ENCODE peak calls at places on chromosomes 2 and 18, in seven cellular contexts. Y is CD4-positive, alpha-beta memory T cell; U is Karpas-422; F is A549; I is fibroblast of mammary gland; P is breast epithelium; N is AG10803. L is an unnamed sample.

GRCh38 chr2:59068255-59068654 is 827.1 kb upstream of the FANCL start:
- DNase-seq in I (no peak), U (no peak), Y (no peak), P (no peak), N (no peak), F (no peak), L (no peak)

GRCh38 chr2:29241955-29242565 is 126.8 kb downstream of the CLIP4 start:
- DNase-seq in N (no peak), Y (no peak), I (no peak), P (no peak), U (no peak), F (no peak), L (no peak)

GRCh38 chr2:238586931-238587775 is 160.4 kb downstream of the ASB1 start:
- DNase-seq in U (no peak), F (no peak), Y (no peak), I (no peak), N (no peak), P (peak; percentile 42), L (no peak)

GRCh38 chr2:147806846-147807245 is 38.0 kb upstream of the ACVR2A start:
- DNase-seq in I (no peak), Y (no peak), F (no peak), N (no peak), P (no peak), U (no peak), L (no peak)

GRCh38 chr18:74550886-74551285 is 16.6 kb downstream of the CNDP1 start:
- DNase-seq in P (no peak), F (no peak), Y (no peak), U (no peak), I (no peak), N (no peak), L (no peak)

GRCh38 chr2:175823291-175824073 is 178.6 kb downstream of the LNPK start:
- DNase-seq in I (peak; percentile 38), Y (no peak), U (no peak), F (no peak), N (peak; percentile 33), P (no peak), L (no peak)

GRCh38 chr2:24920813-24921441 is 890 bp upstream of the ADCY3 start:
- DNase-seq in N (no peak), U (peak; percentile 68), P (peak; percentile 28), F (peak; percentile 33), I (no peak), Y (no peak), L (no peak)

GRCh38 chr2:207408086-207408794 is 121.5 kb upstream of the CREB1 start:
- DNase-seq in P (no peak), F (peak; percentile 88), N (peak; percentile 49), Y (no peak), U (no peak), I (peak; percentile 37), L (no peak)

GRCh38 chr2:98823196-98824166 is 92.5 kb upstream of the MGAT4A start:
- DNase-seq in I (no peak), U (no peak), Y (no peak), P (no peak), F (no peak), N (no peak), L (no peak)

GRCh38 chr2:156675896-156676295 is 239.7 kb downstream of the GPD2 start:
- DNase-seq in P (no peak), N (no peak), U (no peak), Y (no peak), I (no peak), F (no peak), L (no peak)

GRCh38 chr18:8750954-8751415 is 45.6 kb downstream of the MTCL1 start:
- DNase-seq in N (peak; percentile 95), P (no peak), I (peak; percentile 92), U (no peak), Y (no peak), F (peak; percentile 29), L (no peak)

GRCh38 chr2:72619622-72620021 is 206.2 kb downstream of the EXOC6B start:
- DNase-seq in U (no peak), F (no peak), P (no peak), N (no peak), Y (no peak), I (peak; percentile 12), L (no peak)

GRCh38 chr2:180101846-180102245 is 94.7 kb upstream of the CWC22 start:
- DNase-seq in U (peak; percentile 27), I (no peak), Y (no peak), P (no peak), N (no peak), F (no peak), L (no peak)

GRCh38 chr18:39380823-39381222 is 1815.2 kb upstream of the CELF4 start:
- DNase-seq in U (no peak), Y (no peak), F (no peak), P (no peak), I (no peak), N (no peak), L (no peak)

GRCh38 chr2:232854082-232854481 is 16.0 kb upstream of the SNORC start:
- DNase-seq in Y (no peak), U (no peak), P (no peak), I (peak; percentile 90), F (peak; percentile 84), N (peak; percentile 51), L (no peak)

GRCh38 chr18:79382681-79383387 is 12.9 kb upstream of the NFATC1 start:
- DNase-seq in N (no peak), F (no peak), P (no peak), I (no peak), Y (no peak), U (no peak), L (no peak)

GRCh38 chr2:127086800-127087737 is 19.9 kb downstream of the BIN1 start:
- DNase-seq in U (peak; percentile 76), F (no peak), Y (no peak), N (peak; percentile 51), I (peak; percentile 93), P (no peak), L (no peak)

GRCh38 chr2:127088706-127089105 is 18.2 kb downstream of the BIN1 start:
- DNase-seq in I (no peak), F (no peak), P (no peak), N (no peak), U (no peak), Y (no peak), L (no peak)

GRCh38 chr2:127090281-127091128 is 16.4 kb downstream of the BIN1 start:
- DNase-seq in P (no peak), U (no peak), I (no peak), N (no peak), F (no peak), Y (no peak), L (no peak)

GRCh38 chr2:127089466-127090235 is 17.3 kb downstream of the BIN1 start:
- DNase-seq in F (no peak), N (no peak), Y (no peak), I (no peak), U (no peak), P (no peak), L (no peak)

DNA sequence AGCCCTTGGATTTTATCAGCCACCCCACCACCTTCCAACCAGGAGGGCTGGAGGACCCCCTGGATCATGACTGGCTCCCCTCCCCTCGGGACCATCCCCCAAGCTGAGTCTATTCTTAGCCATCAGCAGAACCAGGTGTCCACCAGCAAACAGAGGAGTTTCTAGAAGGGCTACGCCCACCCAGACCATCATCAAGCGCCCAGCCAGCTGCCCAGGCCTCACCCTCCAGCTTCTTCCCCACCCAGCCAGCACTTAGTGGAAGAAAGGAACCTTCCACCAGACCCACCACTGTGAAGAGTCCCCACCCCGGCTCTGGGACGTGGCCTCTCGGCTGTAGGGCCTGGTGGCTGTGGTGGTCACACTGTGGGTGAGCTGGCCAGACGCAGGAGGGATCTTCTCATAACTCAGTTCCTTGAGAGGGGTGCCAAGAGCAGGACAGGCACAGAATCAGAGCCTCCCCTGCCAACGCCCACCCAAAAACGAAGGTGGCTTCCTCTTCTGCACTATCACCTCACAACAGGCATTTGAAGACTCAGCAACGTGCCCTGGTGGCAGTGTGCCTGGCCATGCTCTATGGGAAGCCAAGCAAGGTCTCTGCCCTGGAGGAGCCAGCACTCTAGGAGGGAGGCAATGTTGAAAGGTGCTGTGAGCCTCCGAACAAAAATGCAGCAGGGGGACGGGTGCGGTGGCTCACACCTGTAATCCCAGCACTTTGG is 19.0 kb downstream of the BIN1 start:
- DNase-seq in P (no peak), Y (no peak), U (peak; percentile 51), N (no peak), I (no peak), F (no peak), L (no peak)
- H3K4me3 ChIP-seq in P (peak overlapping the region; percentile 11), Y (no peak overlapping the region), U (no peak overlapping the region), N (no peak overlapping the region), I (peak overlapping the region; percentile 15), F (no peak overlapping the region), L (no peak overlapping the region)

DNA sequence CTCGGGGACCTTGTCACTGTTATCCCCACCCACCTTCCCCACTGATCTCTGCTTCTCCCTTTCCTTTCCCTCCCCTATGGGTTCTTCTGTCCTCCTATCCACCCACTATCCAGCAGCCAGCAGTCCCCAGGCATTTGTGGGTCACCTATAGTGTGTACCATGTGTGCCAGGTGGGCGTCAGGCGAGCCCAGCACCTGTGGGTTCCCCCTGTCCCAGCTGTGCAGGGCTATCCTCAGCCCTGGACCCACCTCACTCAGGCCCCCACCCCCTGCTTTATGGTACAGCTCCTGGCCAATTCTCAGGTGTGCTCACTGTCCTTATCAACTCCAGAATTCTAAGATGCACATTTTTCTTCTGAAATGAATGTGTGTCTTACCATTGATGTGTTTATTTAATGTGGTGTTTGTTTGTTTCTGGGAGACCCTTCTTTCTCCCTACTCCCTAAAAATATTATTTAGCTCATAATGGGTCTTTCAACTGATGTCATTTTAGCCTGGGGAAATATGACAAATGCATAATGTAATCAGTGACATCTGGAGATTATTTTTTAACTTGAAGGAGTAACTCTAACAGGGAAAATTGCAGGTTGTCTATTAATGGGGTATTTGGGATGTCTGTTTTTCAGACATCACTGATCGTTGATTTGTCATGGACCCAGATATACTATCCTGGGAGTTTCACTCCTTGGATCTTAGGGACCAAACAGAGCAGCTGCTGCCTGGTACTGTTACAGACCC is 230.5 kb downstream of the LOXHD1 start:
- DNase-seq in Y (no peak), F (no peak), I (no peak), P (no peak), U (no peak), N (no peak), L (no peak)
- H3K4me3 ChIP-seq in Y (no peak overlapping the region), F (no peak overlapping the region), I (no peak overlapping the region), P (no peak overlapping the region), U (no peak overlapping the region), N (no peak overlapping the region), L (no peak overlapping the region)

GRCh38 chr2:181657379-181657778 is 474 bp upstream of the CERKL start:
- DNase-seq in Y (no peak), U (peak; percentile 91), N (no peak), F (no peak), P (no peak), I (no peak), L (no peak)
- H3K4me3 ChIP-seq in Y (no peak overlapping the region), U (peak overlapping the region; percentile 67), N (peak overlapping the region; percentile 52), F (peak overlapping the region; percentile 49), P (no peak overlapping the region), I (peak overlapping the region; percentile 40), L (no peak overlapping the region)

DNA sequence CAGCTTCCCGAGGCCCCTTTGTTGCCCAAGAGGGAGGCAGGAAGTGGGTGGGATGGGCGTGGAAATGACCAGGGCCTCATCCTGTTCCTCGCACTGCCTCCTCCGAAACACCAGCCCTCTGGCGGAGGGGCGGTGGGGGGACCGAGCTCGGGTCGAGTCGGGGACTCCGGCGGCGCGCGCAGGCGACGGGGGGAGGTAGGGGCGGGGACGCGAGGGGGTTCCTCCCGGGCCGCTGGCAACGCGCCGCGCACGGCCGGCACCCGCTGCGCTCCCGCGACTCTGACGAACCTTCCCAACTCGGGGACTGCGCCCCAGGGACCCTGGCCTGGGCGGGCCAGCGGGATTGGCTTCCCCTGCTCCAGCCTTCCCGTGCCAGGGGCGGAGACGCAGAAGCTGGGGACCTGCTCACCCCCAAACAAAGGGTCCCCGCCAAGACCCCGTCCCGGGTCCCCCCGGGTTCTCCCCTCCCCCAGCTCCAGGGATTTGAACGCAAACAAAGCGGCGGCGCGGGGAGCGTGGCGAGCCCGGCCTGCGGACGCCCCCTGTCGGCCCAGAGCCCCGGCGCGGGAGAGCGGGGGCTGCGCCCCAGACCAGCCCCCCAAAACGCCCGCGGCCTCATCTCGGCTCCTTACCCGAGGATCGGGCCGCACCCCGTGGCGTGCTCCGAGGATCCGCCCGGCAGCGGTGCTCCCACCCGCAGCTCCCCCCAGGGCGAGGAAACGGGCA is 1.2 kb downstream of the SEMA4C start:
- DNase-seq in I (peak; percentile 86), P (peak; percentile 80), F (peak; percentile 87), U (peak; percentile 81), Y (peak; percentile 72), N (peak; percentile 90), L (peak; percentile 35)
- H3K4me3 ChIP-seq in I (peak overlapping the region; percentile 77), P (peak overlapping the region; percentile 92), F (peak overlapping the region; percentile 100), U (peak overlapping the region; percentile 67), Y (peak overlapping the region; percentile 47), N (peak overlapping the region; percentile 88), L (peak overlapping the region; percentile 96)